ENCODE peak calls at places on chromosome X, in eight cellular contexts. S, A, W, I, K, V, D and M are unnamed samples.
A peak's percentile ranks its signal among the peaks of the same experiment; 100 is the strongest.

GRCh38 chrX:427812-428725 is 41.4 kb upstream of the PPP2R3B start:
- DNase-seq in S (no peak), A (no peak), W (no peak), I (no peak), K (no peak), V (no peak), D (peak; percentile 24), M (peak; percentile 20)

GRCh38 chrX:137916090-137916746 is 350.3 kb downstream of the ZIC3 start:
- DNase-seq in S (no peak), A (no peak), W (no peak), I (no peak), K (no peak), V (no peak), D (no peak), M (no peak)

GRCh38 chrX:145396612-145397011 is 149.3 kb downstream of the SPANXN1 start:
- DNase-seq in S (no peak), A (no peak), W (no peak), I (no peak), K (no peak), V (no peak), D (no peak), M (no peak)

GRCh38 chrX:119423631-119424030 is 24.5 kb downstream of the SLC25A43 start:
- DNase-seq in S (peak; percentile 15), A (no peak), W (no peak), I (no peak), K (no peak), V (no peak), D (no peak), M (no peak)

GRCh38 chrX:96112689-96113088 is 572.0 kb upstream of the DIAPH2 start:
- DNase-seq in S (no peak), A (no peak), W (no peak), I (no peak), K (no peak), V (no peak), D (no peak), M (no peak)

GRCh38 chrX:117998171-117998570 is 118.4 kb downstream of the KLHL13 start:
- DNase-seq in S (no peak), A (no peak), W (no peak), I (no peak), K (no peak), V (no peak), D (no peak), M (no peak)

GRCh38 chrX:39821011-39821708 is 276.6 kb downstream of the BCOR start:
- DNase-seq in S (peak; percentile 26), A (peak; percentile 29), W (no peak), I (no peak), K (peak; percentile 37), V (no peak), D (no peak), M (peak; percentile 20)

GRCh38 chrX:24306430-24306829 is 7.4 kb downstream of the SUPT20HL2 start:
- DNase-seq in S (no peak), A (no peak), W (no peak), I (no peak), K (no peak), V (no peak), D (no peak), M (no peak)

GRCh38 chrX:109485470-109486340 is 3.8 kb upstream of the GUCY2F start:
- DNase-seq in S (peak; percentile 50), A (peak; percentile 53), W (peak; percentile 58), I (peak; percentile 81), K (peak; percentile 44), V (peak; percentile 71), D (peak; percentile 71), M (peak; percentile 44)

GRCh38 chrX:16096131-16096530 is 27.2 kb upstream of the GRPR start:
- DNase-seq in S (no peak), A (no peak), W (no peak), I (no peak), K (no peak), V (no peak), D (no peak), M (no peak)

GRCh38 chrX:11665144-11666040 is at the start of gene ARHGAP6:
- DNase-seq in S (no peak), A (peak; percentile 25), W (no peak), I (peak; percentile 46), K (peak; percentile 25), V (peak; percentile 66), D (peak; percentile 14), M (peak; percentile 11)

GRCh38 chrX:22134681-22135080 is 102.6 kb downstream of the PHEX start:
- DNase-seq in S (peak; percentile 39), A (no peak), W (no peak), I (peak; percentile 69), K (no peak), V (no peak), D (peak; percentile 89), M (peak; percentile 90)

GRCh38 chrX:150984164-150984824 is 1.2 kb downstream of the HMGB3 start:
- DNase-seq in S (peak; percentile 8), A (peak; percentile 7), W (no peak), I (no peak), K (no peak), V (no peak), D (no peak), M (no peak)

GRCh38 chrX:18886005-18886343 is 97.9 kb downstream of the PHKA2 start:
- DNase-seq in S (peak; percentile 9), A (no peak), W (no peak), I (no peak), K (no peak), V (no peak), D (no peak), M (no peak)

GRCh38 chrX:20218809-20219505 is 47.8 kb downstream of the RPS6KA3 start:
- DNase-seq in S (peak; percentile 58), A (no peak), W (peak; percentile 58), I (no peak), K (no peak), V (no peak), D (no peak), M (no peak)